ENCODE peak calls at places on chromosomes 5 and 9, in four cellular contexts. Z is lung, P is left lung, A is ovary. B is an unnamed sample.

GRCh38 chr5:53019320-53019719 is 30.2 kb downstream of the ITGA2 start:
- DNase-seq in P (no peak), Z (no peak), A (no peak), B (no peak)

GRCh38 chr5:82396871-82397514 is 118.8 kb upstream of the RPS23 start:
- DNase-seq in P (peak), A (peak), Z (peak), B (no peak)

GRCh38 chr5:172573986-172574844 is 66.8 kb upstream of the NEURL1B start:
- DNase-seq in P (no peak), Z (no peak), A (no peak), B (no peak)

GRCh38 chr9:16136961-16137360 is 584.1 kb downstream of the CCDC171 start:
- DNase-seq in P (no peak), A (no peak), Z (no peak), B (no peak)

GRCh38 chr5:171906171-171906570 is 100.3 kb downstream of the FBXW11 start:
- DNase-seq in P (no peak), Z (no peak), A (no peak), B (no peak)

GRCh38 chr5:138503487-138504270 is 38.4 kb downstream of the EGR1 start:
- DNase-seq in Z (no peak), A (no peak), P (no peak), B (peak)

GRCh38 chr5:111953351-111954127 is 196.5 kb upstream of the NREP start:
- DNase-seq in Z (no peak), A (no peak), P (no peak), B (no peak)

GRCh38 chr9:114606068-114606467 is 5.0 kb upstream of the TMEM268 start:
- DNase-seq in Z (no peak), P (no peak), A (peak), B (no peak)

GRCh38 chr5:31113101-31113500 is 80.4 kb upstream of the CDH6 start:
- DNase-seq in P (no peak), Z (no peak), A (no peak), B (no peak)

GRCh38 chr5:84378420-84378819 is 6.3 kb downstream of the EDIL3 start:
- DNase-seq in A (no peak), P (no peak), Z (no peak), B (no peak)

GRCh38 chr5:113090336-113091106 is 113.9 kb downstream of the DCP2 start:
- DNase-seq in P (no peak), Z (no peak), A (peak), B (no peak)

GRCh38 chr5:92378961-92379611 is 996.0 kb upstream of the ARRDC3 start:
- DNase-seq in Z (no peak), A (no peak), P (no peak), B (no peak)

DNA sequence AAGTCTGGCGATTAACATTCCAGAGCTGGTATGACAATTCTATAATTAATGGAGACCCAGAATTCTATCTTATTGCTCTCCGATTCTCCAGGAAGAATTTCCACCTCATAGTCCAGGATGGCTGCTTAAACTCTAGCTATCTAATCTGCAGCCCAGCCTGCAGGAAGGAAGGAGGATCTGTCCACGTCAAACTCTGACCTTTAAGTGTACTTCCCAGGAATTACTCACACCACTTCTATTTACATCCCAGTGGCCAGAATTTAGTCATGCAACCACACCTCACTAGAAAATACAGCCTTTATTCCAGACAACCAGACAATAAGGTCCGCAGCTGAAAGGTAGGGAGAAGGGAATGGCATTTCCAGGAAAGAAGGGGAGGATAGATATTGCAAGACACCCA is 3.5 kb upstream of the DENND1A start:
- DNase-seq in P (no peak), A (no peak), Z (no peak), B (no peak)
- TF ChIP-seq CTCF in P (no peak), A (no peak), Z (no peak), B (no peak)

GRCh38 chr5:135372654-135373381 is 26.2 kb downstream of the MACROH2A1 start:
- DNase-seq in P (no peak), A (no peak), Z (no peak), B (peak)
- H3K4me3 ChIP-seq in P (no peak), A (no peak), Z (no peak), B (no peak)

GRCh38 chr9:34590376-34591090 is 1.0 kb upstream of the CNTFR start:
- DNase-seq in A (no peak), P (no peak), Z (no peak), B (no peak)

GRCh38 chr9:34594177-34594576 is 4.7 kb upstream of the CNTFR start:
- DNase-seq in A (peak), P (no peak), Z (no peak), B (no peak)

GRCh38 chr9:34592895-34593601 is 3.5 kb upstream of the CNTFR start:
- DNase-seq in A (peak), P (no peak), Z (peak), B (no peak)

GRCh38 chr9:34591091-34591910 is 1.8 kb upstream of the CNTFR start:
- DNase-seq in Z (peak), A (peak), P (peak), B (peak)

GRCh38 chr9:34591911-34592866 is 2.7 kb upstream of the CNTFR start:
- DNase-seq in Z (no peak), A (no peak), P (no peak), B (no peak)
- TF ChIP-seq CTCF in Z (no peak), A (peak), P (no peak), B (no peak)

GRCh38 chr9:86732514-86732913 is 214.8 kb downstream of the GAS1 start:
- DNase-seq in A (no peak), Z (no peak), P (no peak), B (no peak)
- H3K4me3 ChIP-seq in A (no peak), Z (no peak), P (no peak), B (no peak)

GRCh38 chr9:3181049-3181953 is 337.4 kb upstream of the PUM3 start:
- DNase-seq in A (peak), Z (no peak), P (peak), B (no peak)
- TF ChIP-seq CTCF in A (no peak), Z (no peak), P (no peak), B (peak)